ENCODE peak calls at places on chromosomes 5 and 9, in eight cellular contexts. One of them, this sample, is unnamed.
A peak's percentile ranks its signal among the peaks of the same experiment; 100 is the strongest.

GRCh38 chr9:89533396-89534187 is 35.7 kb upstream of the SEMA4D start:
- DNase-seq in H1: no peak
- DNase-seq in trophoblast cell: peak; percentile 28
- DNase-seq in glutamatergic neuron: no peak
- DNase-seq in thoracic aorta: no peak
- DNase-seq in left colon: no peak
- DNase-seq in NCI-H82: no peak
- DNase-seq in pons: peak; percentile 70
- DNase-seq in this sample: no peak

GRCh38 chr9:90112791-90113190 is 508.0 kb downstream of the GADD45G start:
- DNase-seq in H1: no peak
- DNase-seq in trophoblast cell: peak; percentile 67
- DNase-seq in glutamatergic neuron: no peak
- DNase-seq in thoracic aorta: no peak
- DNase-seq in left colon: no peak
- DNase-seq in NCI-H82: no peak
- DNase-seq in pons: no peak
- DNase-seq in this sample: no peak

GRCh38 chr5:113205807-113206206 is 229.0 kb downstream of the TSSK1B start:
- DNase-seq in H1: no peak
- DNase-seq in trophoblast cell: no peak
- DNase-seq in glutamatergic neuron: no peak
- DNase-seq in thoracic aorta: no peak
- DNase-seq in left colon: no peak
- DNase-seq in NCI-H82: peak; percentile 59
- DNase-seq in pons: peak; percentile 69
- DNase-seq in this sample: no peak

GRCh38 chr5:134249469-134250379 is 23.9 kb upstream of the PPP2CA start:
- DNase-seq in H1: no peak
- DNase-seq in trophoblast cell: peak; percentile 84
- DNase-seq in glutamatergic neuron: no peak
- DNase-seq in thoracic aorta: no peak
- DNase-seq in left colon: no peak
- DNase-seq in NCI-H82: no peak
- DNase-seq in pons: peak; percentile 83
- DNase-seq in this sample: peak; percentile 98

GRCh38 chr5:142040285-142040684 is 27.5 kb upstream of the GNPDA1 start:
- DNase-seq in H1: no peak
- DNase-seq in trophoblast cell: peak; percentile 13
- DNase-seq in glutamatergic neuron: no peak
- DNase-seq in thoracic aorta: no peak
- DNase-seq in left colon: no peak
- DNase-seq in NCI-H82: no peak
- DNase-seq in pons: no peak
- DNase-seq in this sample: no peak

GRCh38 chr9:94980947-94981632 is 254.6 kb downstream of the AOPEP start:
- DNase-seq in H1: no peak
- DNase-seq in trophoblast cell: no peak
- DNase-seq in glutamatergic neuron: no peak
- DNase-seq in thoracic aorta: no peak
- DNase-seq in left colon: no peak
- DNase-seq in NCI-H82: peak; percentile 35
- DNase-seq in pons: no peak
- DNase-seq in this sample: no peak

GRCh38 chr9:109159583-109159982 is 7.5 kb downstream of the FRRS1L start:
- DNase-seq in H1: no peak
- DNase-seq in trophoblast cell: no peak
- DNase-seq in glutamatergic neuron: no peak
- DNase-seq in thoracic aorta: no peak
- DNase-seq in left colon: no peak
- DNase-seq in NCI-H82: no peak
- DNase-seq in pons: no peak
- DNase-seq in this sample: no peak

GRCh38 chr9:8880031-8880430 is 1080.5 kb upstream of the DMAC1 start:
- DNase-seq in H1: no peak
- DNase-seq in trophoblast cell: no peak
- DNase-seq in glutamatergic neuron: no peak
- DNase-seq in thoracic aorta: no peak
- DNase-seq in left colon: no peak
- DNase-seq in NCI-H82: no peak
- DNase-seq in pons: no peak
- DNase-seq in this sample: no peak

GRCh38 chr9:90916147-90916734 is 114.6 kb downstream of the SYK start:
- DNase-seq in H1: no peak
- DNase-seq in trophoblast cell: peak; percentile 59
- DNase-seq in glutamatergic neuron: no peak
- DNase-seq in thoracic aorta: no peak
- DNase-seq in left colon: no peak
- DNase-seq in NCI-H82: no peak
- DNase-seq in pons: no peak
- DNase-seq in this sample: no peak

GRCh38 chr9:70352802-70353201 is 61.7 kb downstream of the KLF9 start:
- DNase-seq in H1: no peak
- DNase-seq in trophoblast cell: no peak
- DNase-seq in glutamatergic neuron: no peak
- DNase-seq in thoracic aorta: no peak
- DNase-seq in left colon: no peak
- DNase-seq in NCI-H82: no peak
- DNase-seq in pons: peak; percentile 39
- DNase-seq in this sample: peak; percentile 40

This sample was measured in OCI-M1.